ENCODE peak calls at places on chromosomes 3 and 15, in six cellular contexts. M is WTC11, N is GM12878, T is K562, Q is HepG2, P is H1. X is an unnamed sample.

GRCh38 chr3:10457560-10457959 is 47.8 kb downstream of the ATP2B2 start:
- DNase-seq in M (no peak), P (no peak), N (no peak), T (no peak), Q (no peak), X (no peak)

GRCh38 chr3:21752749-21753347 is 1.8 kb upstream of the ZNF385D start:
- DNase-seq in T (peak), Q (peak), P (no peak), N (no peak), M (no peak), X (peak)

GRCh38 chr15:76433798-76434400 is 97.3 kb downstream of the ISL2 start:
- DNase-seq in T (no peak), P (no peak), N (no peak), Q (no peak), M (no peak), X (peak)

GRCh38 chr15:61367953-61368352 is 138.9 kb upstream of the RORA start:
- DNase-seq in Q (no peak), P (no peak), T (no peak), M (peak), N (no peak), X (peak)

GRCh38 chr3:45218578-45219390 is 7.3 kb downstream of the TMEM158 start:
- DNase-seq in M (no peak), Q (no peak), T (no peak), N (no peak), P (no peak), X (no peak)

GRCh38 chr3:131551761-131552160 is 49.0 kb upstream of the MRPL3 start:
- DNase-seq in T (no peak), N (no peak), P (no peak), M (no peak), Q (no peak), X (no peak)

GRCh38 chr3:31862861-31863260 is 118.2 kb downstream of the OSBPL10 start:
- DNase-seq in M (no peak), P (no peak), Q (no peak), N (no peak), T (no peak), X (no peak)

GRCh38 chr3:46095307-46095706 is 68.0 kb upstream of the XCR1 start:
- DNase-seq in M (no peak), N (peak), T (no peak), Q (no peak), P (no peak), X (no peak)

GRCh38 chr3:179404307-179404706 is 47.0 kb downstream of the GNB4 start:
- DNase-seq in T (no peak), N (no peak), P (no peak), Q (no peak), M (no peak), X (peak)

GRCh38 chr3:100023595-100023994 is 90.7 kb downstream of the FILIP1L start:
- DNase-seq in T (no peak), M (no peak), N (no peak), P (no peak), Q (no peak), X (no peak)

GRCh38 chr3:117118604-117119003 is 409.0 kb downstream of the TUSC7 start:
- DNase-seq in N (no peak), Q (no peak), T (no peak), M (no peak), P (no peak), X (no peak)

GRCh38 chr3:88105325-88105724 is 44.4 kb upstream of the C3orf38 start:
- DNase-seq in P (no peak), M (no peak), T (no peak), N (no peak), Q (no peak), X (no peak)

GRCh38 chr15:89416339-89417183 is 79.8 kb downstream of the RHCG start:
- DNase-seq in Q (peak), M (peak), P (peak), N (no peak), T (peak), X (peak)

GRCh38 chr3:134080761-134081160 is 51.0 kb upstream of the SLCO2A1 start:
- DNase-seq in P (no peak), Q (no peak), M (no peak), N (no peak), T (no peak), X (no peak)

GRCh38 chr3:150355581-150355980 is 52.5 kb upstream of the TSC22D2 start:
- DNase-seq in Q (no peak), M (no peak), T (no peak), P (no peak), N (no peak), X (no peak)

GRCh38 chr15:64731012-64731806 is 44.2 kb downstream of the RBPMS2 start:
- DNase-seq in M (peak), T (peak), Q (peak), N (peak), P (peak), X (peak)

GRCh38 chr15:51726302-51727073 is 11.0 kb downstream of the LYSMD2 start:
- DNase-seq in N (no peak), Q (peak), M (peak), T (peak), P (peak), X (peak)

GRCh38 chr3:133506215-133506901 is 67.1 kb upstream of the CDV3 start:
- DNase-seq in P (no peak), N (peak), Q (no peak), T (no peak), M (no peak), X (no peak)

GRCh38 chr15:84725001-84725491 is 9.1 kb upstream of the SEC11A start:
- DNase-seq in Q (no peak), T (no peak), N (peak), M (no peak), P (no peak), X (no peak)

GRCh38 chr3:127858477-127858876 is 36.2 kb upstream of the MGLL start:
- DNase-seq in N (no peak), M (no peak), P (no peak), T (no peak), Q (no peak), X (no peak)

GRCh38 chr15:77033417-77033728 is 37.5 kb downstream of the TSPAN3 start:
- DNase-seq in Q (no peak), P (no peak), N (no peak), M (no peak), T (no peak), X (no peak)

GRCh38 chr15:55289011-55289572 is 521 bp downstream of the RAB27A start:
- DNase-seq in M (peak), N (no peak), T (peak), P (no peak), Q (peak), X (peak)

GRCh38 chr15:29050870-29051269 is 165.1 kb downstream of the APBA2 start:
- DNase-seq in N (no peak), T (no peak), Q (no peak), M (no peak), P (no peak), X (no peak)

GRCh38 chr15:55791576-55792400 is 48.8 kb upstream of the PRTG start:
- DNase-seq in Q (no peak), M (no peak), N (no peak), T (no peak), P (no peak), X (no peak)

GRCh38 chr3:15096026-15096425 is 2.9 kb downstream of the RBSN start:
- DNase-seq in T (no peak), P (no peak), Q (no peak), M (no peak), N (no peak), X (no peak)

GRCh38 chr3:158109295-158109803 is 540 bp upstream of the RSRC1 start:
- DNase-seq in M (no peak), P (no peak), N (no peak), T (no peak), Q (no peak), X (peak)
- TF ChIP-seq CREB1 in M (no peak), P (no peak), N (no peak), T (no peak), Q (no peak), X (no peak)

GRCh38 chr3:12946134-12946533 is 104.8 kb upstream of the RPL32 start:
- DNase-seq in M (no peak), N (no peak), Q (no peak), T (peak), P (no peak), X (no peak)

GRCh38 chr3:12948891-12949711 is 107.7 kb upstream of the RPL32 start:
- DNase-seq in P (no peak), Q (no peak), N (no peak), M (no peak), T (no peak), X (no peak)

GRCh38 chr3:12948371-12948770 is 107.0 kb upstream of the RPL32 start:
- DNase-seq in Q (no peak), P (no peak), N (no peak), T (no peak), M (no peak), X (no peak)

GRCh38 chr3:12946661-12947316 is 105.4 kb upstream of the RPL32 start:
- DNase-seq in P (no peak), M (no peak), N (no peak), T (no peak), Q (no peak), X (no peak)

GRCh38 chr3:12947504-12948369 is 106.4 kb upstream of the RPL32 start:
- DNase-seq in P (no peak), N (no peak), M (no peak), T (peak), Q (peak), X (peak)
- TF ChIP-seq CREB1 in P (no peak), N (no peak), M (no peak), T (no peak), Q (no peak), X (no peak)

DNA sequence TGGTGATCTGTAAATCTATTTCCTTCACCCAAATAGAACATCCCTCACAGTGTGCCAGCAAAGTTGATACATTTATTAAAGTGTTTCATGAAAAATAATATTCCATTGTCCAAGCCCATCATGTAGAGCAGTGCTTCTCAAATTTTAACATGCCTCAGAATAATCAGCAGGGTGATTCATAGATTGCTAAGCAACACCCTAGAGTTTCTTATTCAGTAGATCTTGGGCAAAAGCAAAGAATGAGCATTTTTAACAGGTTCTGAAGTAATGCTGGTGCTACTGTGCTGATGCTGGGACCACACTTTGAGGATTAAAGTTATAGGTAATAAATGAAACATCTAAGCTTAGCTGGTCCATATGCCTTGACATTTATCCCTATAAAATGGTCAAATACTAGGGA is 210.4 kb downstream of the ZIC4 start:
- DNase-seq in N (no peak), P (no peak), T (no peak), Q (no peak), M (no peak), X (no peak)
- TF ChIP-seq CREB1 in N (no peak), P (no peak), T (no peak), Q (no peak), M (no peak), X (no peak)

GRCh38 chr15:40032125-40032839 is 6.7 kb downstream of the SRP14 start:
- DNase-seq in Q (no peak), N (no peak), P (no peak), M (no peak), T (no peak), X (no peak)

GRCh38 chr15:40034186-40034946 is 4.6 kb downstream of the SRP14 start:
- DNase-seq in P (no peak), M (no peak), N (no peak), T (no peak), Q (no peak), X (no peak)

GRCh38 chr15:40029979-40030893 is 8.7 kb downstream of the SRP14 start:
- DNase-seq in Q (peak), T (peak), M (peak), N (no peak), P (no peak), X (peak)

GRCh38 chr15:40028853-40029252 is 10.1 kb downstream of the SRP14 start:
- DNase-seq in P (no peak), T (no peak), M (no peak), N (no peak), Q (no peak), X (no peak)

DNA sequence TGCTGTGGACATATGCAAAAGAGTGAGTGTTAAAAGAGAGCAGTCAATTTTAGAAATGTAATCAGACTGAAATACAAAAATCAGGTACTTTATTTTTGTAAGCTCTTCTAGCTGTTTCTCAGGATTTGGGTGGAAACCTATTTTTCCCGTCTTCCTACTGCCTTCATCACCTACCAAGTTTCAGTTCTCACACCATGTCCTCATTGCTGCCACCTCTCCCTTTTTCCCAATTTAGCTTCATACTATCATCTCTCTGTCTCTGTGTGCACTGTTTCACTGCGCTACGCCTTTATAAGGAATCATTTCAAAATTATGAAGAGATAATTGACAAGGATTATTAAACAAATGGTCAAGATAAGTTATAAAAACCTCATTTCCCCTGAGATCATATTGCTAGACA is 7.7 kb downstream of the SRP14 start:
- DNase-seq in Q (no peak), T (no peak), P (no peak), N (no peak), M (no peak), X (no peak)
- TF ChIP-seq CREB1 in Q (no peak), T (no peak), P (no peak), N (no peak), M (no peak), X (no peak)